ENCODE peak calls at places on chromosomes 3 and 15, in six cellular contexts. Z is CD8-positive, alpha-beta T cell; P is stimulated activated effector memory CD8-positive, alpha-beta T cell treated with anti-CD3 and anti-CD28 coated beads, Interleukin-12 subunit alpha, Interleukin-12 subunit beta, amount 100 ng/mL, for 72 hours; U is activated T-helper 9 cell treated with anti-CD3 and anti-CD28 coated beads, Interleukin-2, amount 50 U/mL, for 16 hours; A is NCI-H2171; X is iris pigment epithelial cell. E is an unnamed sample.

GRCh38 chr3:66270314-66270713 is 49.5 kb downstream of the SLC25A26 start:
- DNase-seq in X (no peak), U (no peak), Z (no peak), P (no peak), A (no peak), E (no peak)

GRCh38 chr15:44535509-44536297 is 1.2 kb upstream of the EIF3J start:
- DNase-seq in Z (no peak), P (peak; percentile 17), X (no peak), A (no peak), U (peak; percentile 13), E (peak; percentile 27)

GRCh38 chr3:172530566-172530965 is 7.3 kb upstream of the TNFSF10 start:
- DNase-seq in X (peak; percentile 42), A (no peak), U (no peak), P (no peak), Z (no peak), E (peak; percentile 43)

GRCh38 chr15:41241251-41241964 is 10.3 kb downstream of the CHP1 start:
- DNase-seq in U (no peak), A (no peak), Z (no peak), X (peak; percentile 6), P (no peak), E (no peak)

GRCh38 chr15:56931674-56932507 is 13.4 kb downstream of the TCF12 start:
- DNase-seq in X (no peak), A (no peak), U (no peak), Z (no peak), P (no peak), E (peak; percentile 43)

GRCh38 chr15:39594056-39594763 is 13.3 kb downstream of the THBS1 start:
- DNase-seq in X (no peak), U (no peak), A (no peak), Z (no peak), P (no peak), E (no peak)

GRCh38 chr3:15629860-15630597 is 28.5 kb downstream of the BTD start:
- DNase-seq in Z (peak; percentile 51), A (no peak), P (no peak), X (peak; percentile 90), U (peak; percentile 18), E (peak; percentile 79)

GRCh38 chr3:101962055-101962454 is 112.7 kb downstream of the NFKBIZ start:
- DNase-seq in U (no peak), A (no peak), P (no peak), Z (no peak), X (peak; percentile 69), E (no peak)

GRCh38 chr15:40043927-40044716 is 5.1 kb upstream of the SRP14 start:
- DNase-seq in X (no peak), U (no peak), P (no peak), Z (no peak), A (no peak), E (no peak)

GRCh38 chr15:34435658-34436057 is 1.9 kb downstream of the GOLGA8A start:
- DNase-seq in P (no peak), A (no peak), Z (no peak), X (no peak), U (no peak), E (no peak)

GRCh38 chr3:37715976-37716375 is 145.7 kb upstream of the CTDSPL start:
- DNase-seq in Z (no peak), U (no peak), A (no peak), P (no peak), X (no peak), E (no peak)

GRCh38 chr15:79942656-79943481 is 28.1 kb downstream of the BCL2A1 start:
- DNase-seq in P (no peak), U (no peak), A (no peak), Z (no peak), X (peak; percentile 78), E (no peak)

GRCh38 chr3:9067352-9067975 is 104.2 kb upstream of the RAD18 start:
- DNase-seq in X (peak; percentile 66), Z (no peak), U (no peak), A (no peak), P (no peak), E (peak; percentile 3)

GRCh38 chr15:43105077-43105769 is 615 bp downstream of the UBR1 start:
- DNase-seq in X (peak; percentile 17), P (peak; percentile 5), A (no peak), Z (no peak), U (peak; percentile 3), E (no peak)

GRCh38 chr3:152688313-152688712 is 146.6 kb upstream of the P2RY1 start:
- DNase-seq in P (no peak), X (no peak), Z (no peak), U (no peak), A (no peak), E (no peak)

GRCh38 chr3:140499114-140499757 is 178.6 kb upstream of the TRIM42 start:
- DNase-seq in A (no peak), X (no peak), P (no peak), U (no peak), Z (no peak), E (no peak)

GRCh38 chr15:82677720-82678323 is 30.7 kb upstream of the CPEB1 start:
- DNase-seq in A (no peak), P (no peak), Z (no peak), U (no peak), X (no peak), E (no peak)

GRCh38 chr3:111084911-111085310 is 13.3 kb downstream of the NECTIN3 start:
- DNase-seq in P (no peak), X (no peak), Z (no peak), A (no peak), U (no peak), E (no peak)

GRCh38 chr15:77025471-77025901 is 30.6 kb downstream of the PSTPIP1 start:
- DNase-seq in U (no peak), Z (no peak), A (no peak), P (no peak), X (no peak), E (peak; percentile 3)

GRCh38 chr15:39031596-39031995 is 467.0 kb upstream of the RASGRP1 start:
- DNase-seq in A (no peak), Z (no peak), P (no peak), U (no peak), X (no peak), E (no peak)

GRCh38 chr15:62444104-62445027 is 279.3 kb upstream of the C2CD4B start:
- DNase-seq in Z (no peak), U (no peak), A (no peak), P (no peak), X (peak; percentile 89), E (no peak)

GRCh38 chr15:72540606-72541237 is 66.6 kb downstream of the ARIH1 start:
- DNase-seq in A (peak; percentile 6), P (no peak), Z (no peak), U (no peak), X (no peak), E (no peak)